ENCODE peak calls at places on chromosome 22, in four cellular contexts. R, J, K and L are unnamed samples.

GRCh38 chr22:27686534-27686933 is 115.0 kb downstream of the MN1 start:
- DNase-seq in R (peak), J (no peak), K (peak), L (no peak)

GRCh38 chr22:19085233-19086043 is 36.8 kb downstream of the DGCR2 start:
- DNase-seq in R (peak), J (peak), K (no peak), L (peak)

GRCh38 chr22:45757068-45757467 is 85.4 kb downstream of the ATXN10 start:
- DNase-seq in R (no peak), J (no peak), K (no peak), L (no peak)

GRCh38 chr22:41445171-41446056 is 1.2 kb downstream of the TOB2 start:
- DNase-seq in R (no peak), J (no peak), K (no peak), L (no peak)

GRCh38 chr22:28249402-28249801 is 330.3 kb upstream of the PITPNB start:
- DNase-seq in R (no peak), J (no peak), K (no peak), L (peak)

GRCh38 chr22:21591695-21592094 is 24.2 kb downstream of the UBE2L3 start:
- DNase-seq in R (no peak), J (no peak), K (no peak), L (no peak)

GRCh38 chr22:46044718-46045458 is 67.9 kb upstream of the WNT7B start:
- DNase-seq in R (no peak), J (no peak), K (no peak), L (no peak)

GRCh38 chr22:46008291-46008690 is 31.3 kb upstream of the WNT7B start:
- DNase-seq in R (no peak), J (no peak), K (no peak), L (peak)

GRCh38 chr22:28882545-28882877 is 861 bp upstream of the ZNRF3 start:
- DNase-seq in R (peak), J (no peak), K (peak), L (peak)

GRCh38 chr22:48224332-48224731 is 1461.9 kb downstream of the TBC1D22A start:
- DNase-seq in R (no peak), J (no peak), K (no peak), L (no peak)

GRCh38 chr22:48704335-48704734 is 1123.3 kb downstream of the BRD1 start:
- DNase-seq in R (no peak), J (no peak), K (no peak), L (no peak)

GRCh38 chr22:27105142-27106025 is 448.0 kb downstream of the MIAT start:
- DNase-seq in R (no peak), J (no peak), K (no peak), L (no peak)

GRCh38 chr22:48258841-48259240 is 1496.4 kb downstream of the TBC1D22A start:
- DNase-seq in R (no peak), J (no peak), K (no peak), L (no peak)

GRCh38 chr22:41305646-41306045 is 4.3 kb downstream of the ZC3H7B start:
- DNase-seq in R (no peak), J (no peak), K (no peak), L (no peak)

GRCh38 chr22:36324414-36324813 is 63.4 kb downstream of the MYH9 start:
- DNase-seq in R (no peak), J (no peak), K (no peak), L (no peak)

GRCh38 chr22:30872282-30873041 is 96.1 kb downstream of the MORC2 start:
- DNase-seq in R (peak), J (no peak), K (no peak), L (peak)

GRCh38 chr22:45225732-45226560 is 14.7 kb downstream of the KIAA0930 start:
- DNase-seq in R (no peak), J (no peak), K (no peak), L (no peak)

DNA sequence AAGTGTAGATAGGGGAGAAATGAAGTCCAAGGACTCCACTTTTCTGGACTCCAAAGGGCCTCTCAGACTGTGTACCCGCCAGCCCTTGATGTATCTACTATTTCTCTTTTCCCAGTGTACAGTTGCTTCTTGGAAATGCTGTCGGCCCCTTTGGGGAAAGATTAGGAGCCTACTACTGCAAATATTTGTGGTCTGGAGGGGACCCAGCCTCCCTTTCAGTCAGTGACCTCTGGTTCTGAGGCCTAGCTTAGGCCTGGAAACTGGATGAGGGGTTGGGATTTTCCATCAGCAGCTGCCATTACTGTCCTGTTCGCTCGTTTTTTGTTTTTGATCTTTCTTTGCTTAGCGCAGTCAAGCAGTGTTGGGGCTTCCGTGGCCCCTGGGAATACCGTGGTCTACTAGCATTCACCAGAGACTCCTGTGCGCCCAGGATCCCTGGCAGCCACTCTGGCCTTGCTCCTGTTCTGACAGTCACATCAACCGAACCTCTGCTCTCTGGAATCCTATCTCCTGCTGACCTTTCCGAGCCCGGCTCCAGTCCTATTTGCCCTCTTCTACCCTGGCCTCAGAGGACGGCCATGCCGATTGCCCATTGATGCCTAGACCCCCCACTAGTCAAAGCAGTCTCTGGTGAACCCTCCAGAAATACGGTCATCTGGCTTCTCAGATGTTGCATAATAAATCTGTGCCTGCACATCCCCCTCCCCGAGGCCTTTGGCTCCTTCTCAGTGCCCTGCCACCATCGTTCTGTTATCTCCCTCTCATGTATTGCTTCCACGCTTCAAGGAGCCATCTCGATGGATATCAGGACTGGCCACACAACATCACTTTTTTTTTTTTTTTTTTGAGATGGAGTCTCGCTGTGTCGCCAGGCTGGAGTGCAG is 1.3 kb upstream of the RRP7A start:
- DNase-seq in R (no peak), J (no peak), K (no peak), L (no peak)
- TF ChIP-seq SIN3A in R (no peak), J (no peak), K (no peak), L (no peak)

GRCh38 chr22:39631381-39631780 is 60.8 kb downstream of the CACNA1I start:
- DNase-seq in R (no peak), J (no peak), K (no peak), L (no peak)

GRCh38 chr22:39630721-39631120 is 60.2 kb downstream of the CACNA1I start:
- DNase-seq in R (no peak), J (no peak), K (no peak), L (no peak)

GRCh38 chr22:39635719-39636118 is 65.2 kb downstream of the CACNA1I start:
- DNase-seq in R (no peak), J (no peak), K (no peak), L (no peak)

GRCh38 chr22:39631857-39632256 is 61.3 kb downstream of the CACNA1I start:
- DNase-seq in R (no peak), J (no peak), K (no peak), L (no peak)

DNA sequence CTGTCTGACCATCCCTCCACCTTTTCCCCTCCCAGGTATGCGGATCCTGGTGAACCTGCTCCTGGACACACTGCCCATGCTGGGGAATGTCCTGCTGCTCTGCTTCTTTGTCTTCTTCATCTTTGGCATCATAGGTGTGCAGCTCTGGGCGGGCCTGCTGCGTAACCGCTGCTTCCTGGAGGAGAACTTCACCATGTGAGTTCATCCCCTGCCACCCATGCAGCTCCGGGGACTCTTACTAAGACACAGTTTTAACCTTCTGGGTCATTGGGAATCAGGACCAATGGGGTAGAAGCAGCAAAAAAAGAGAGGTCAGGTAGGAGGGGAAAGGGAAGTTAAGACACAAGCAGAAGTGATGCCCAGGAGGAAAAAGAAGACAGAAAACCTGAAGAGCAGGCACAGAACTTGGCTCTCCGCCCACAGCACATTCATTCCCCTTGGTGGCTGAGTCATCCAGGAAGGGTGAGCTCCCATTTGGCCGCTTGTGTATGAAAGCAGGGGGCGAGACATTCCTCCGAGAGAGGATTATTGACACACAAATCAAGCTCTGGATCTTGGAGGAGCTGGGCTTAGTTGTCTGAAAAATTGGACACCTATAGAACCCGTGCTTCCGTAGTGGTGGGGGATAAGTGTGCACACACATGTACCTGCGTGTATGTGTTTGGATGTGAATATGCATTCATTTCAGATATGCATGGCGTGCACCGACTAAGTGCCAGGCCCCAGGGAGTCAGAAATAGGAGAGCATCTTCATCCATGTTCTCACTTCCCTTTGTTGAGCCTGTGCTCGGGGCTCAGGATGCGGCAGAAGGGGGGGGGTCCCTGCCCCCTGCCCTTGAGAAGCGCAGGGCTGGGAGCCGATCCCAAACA is 64.2 kb downstream of the CACNA1I start:
- DNase-seq in R (peak), J (no peak), K (peak), L (no peak)
- TF ChIP-seq SIN3A in R (no peak), J (no peak), K (no peak), L (no peak)

GRCh38 chr22:49724893-49725489 is 102.7 kb downstream of the BRD1 start:
- DNase-seq in R (peak), J (no peak), K (peak), L (peak)

GRCh38 chr22:49725516-49725915 is 102.2 kb downstream of the BRD1 start:
- DNase-seq in R (no peak), J (no peak), K (no peak), L (no peak)

GRCh38 chr22:49726022-49726681 is 101.5 kb downstream of the BRD1 start:
- DNase-seq in R (no peak), J (no peak), K (no peak), L (no peak)

GRCh38 chr22:49723478-49724029 is 104.1 kb downstream of the BRD1 start:
- DNase-seq in R (no peak), J (no peak), K (no peak), L (no peak)

GRCh38 chr22:49724030-49724892 is 103.4 kb downstream of the BRD1 start:
- DNase-seq in R (no peak), J (no peak), K (no peak), L (peak)
- TF ChIP-seq SIN3A in R (no peak), J (no peak), K (no peak), L (no peak)

GRCh38 chr22:38570841-38571364 is 920 bp upstream of the DMC1 start:
- DNase-seq in R (no peak), J (no peak), K (peak), L (peak)
- TF ChIP-seq SIN3A in R (no peak), J (no peak), K (no peak), L (no peak)